ENCODE peak calls at places on chromosome 5, in nine cellular contexts. B is dorsolateral prefrontal cortex, E is HFFc6, J is IMR-90, N is Panc1, G is type B pancreatic cell, M is AG04450, O is A549, C is GM13977. L is an unnamed sample.

GRCh38 chr5:111227805-111228204 is 3.6 kb downstream of the CAMK4 start:
- DNase-seq in C (no peak), J (peak), B (peak), M (no peak), N (no peak), G (no peak), E (no peak), O (no peak), L (peak)

GRCh38 chr5:151925396-151925750 is 722 bp upstream of the GLRA1 start:
- DNase-seq in E (no peak), M (no peak), B (peak), G (no peak), J (no peak), C (no peak), O (no peak), N (no peak), L (no peak)

GRCh38 chr5:6159864-6160199 is 218.5 kb downstream of the MED10 start:
- DNase-seq in B (no peak), N (no peak), E (no peak), M (no peak), G (no peak), O (peak), C (no peak), J (no peak), L (no peak)

GRCh38 chr5:17860660-17861315 is 226.5 kb downstream of the TAF11L14 start:
- DNase-seq in G (no peak), M (no peak), J (peak), C (no peak), O (peak), N (no peak), E (no peak), B (no peak), L (no peak)

GRCh38 chr5:54990751-54991349 is 5.5 kb upstream of the ESM1 start:
- DNase-seq in N (no peak), E (peak), O (no peak), B (no peak), C (no peak), M (peak), J (peak), G (no peak), L (no peak)

GRCh38 chr5:9288234-9288633 is 257.6 kb downstream of the SEMA5A start:
- DNase-seq in M (no peak), G (no peak), J (no peak), N (no peak), B (peak), C (no peak), O (no peak), E (no peak), L (no peak)

GRCh38 chr5:56717253-56717987 is 97.9 kb upstream of the MAP3K1 start:
- DNase-seq in J (no peak), C (no peak), E (no peak), G (no peak), B (no peak), O (no peak), M (no peak), N (no peak), L (no peak)

GRCh38 chr5:94900006-94900505 is 281.6 kb downstream of the SLF1 start:
- DNase-seq in C (no peak), E (no peak), J (no peak), M (no peak), B (no peak), O (no peak), G (no peak), N (no peak), L (no peak)

GRCh38 chr5:6739603-6740002 is 26.4 kb downstream of the TENT4A start:
- DNase-seq in O (no peak), J (no peak), G (peak), B (no peak), C (no peak), E (no peak), M (no peak), N (no peak), L (no peak)

GRCh38 chr5:159038907-159039306 is 60.8 kb downstream of the EBF1 start:
- DNase-seq in G (no peak), M (peak), N (no peak), E (peak), J (peak), B (no peak), C (no peak), O (no peak), L (no peak)

GRCh38 chr5:178116406-178116885 is 3.1 kb downstream of the N4BP3 start:
- DNase-seq in O (no peak), C (peak), G (no peak), N (no peak), B (no peak), E (no peak), J (no peak), M (no peak), L (peak)

GRCh38 chr5:154986151-154986550 is 27.4 kb upstream of the KIF4B start:
- DNase-seq in E (no peak), B (no peak), C (no peak), G (no peak), O (no peak), N (no peak), M (no peak), J (no peak), L (no peak)

GRCh38 chr5:154985126-154985525 is 28.4 kb upstream of the KIF4B start:
- DNase-seq in E (no peak), C (no peak), O (no peak), B (no peak), G (no peak), J (no peak), M (no peak), N (no peak), L (no peak)

GRCh38 chr5:154993461-154993860 is 20.1 kb upstream of the KIF4B start:
- DNase-seq in M (no peak), N (no peak), E (no peak), B (no peak), O (no peak), J (no peak), C (no peak), G (no peak), L (no peak)

GRCh38 chr5:154989641-154990040 is 23.9 kb upstream of the KIF4B start:
- DNase-seq in O (no peak), J (no peak), C (no peak), M (no peak), E (no peak), G (no peak), B (no peak), N (no peak), L (no peak)
- TF ChIP-seq CTCF in O (no peak), J (no peak), C (no peak), M (no peak), E (no peak), G (no peak), B (no peak), N (no peak), L (no peak)

GRCh38 chr5:93058309-93058708 is 522.7 kb downstream of the NR2F1-AS1 start:
- DNase-seq in O (no peak), G (no peak), M (peak), E (peak), C (no peak), B (no peak), N (no peak), J (peak), L (no peak)

GRCh38 chr5:93057311-93057710 is 523.7 kb downstream of the NR2F1-AS1 start:
- DNase-seq in N (no peak), J (no peak), E (no peak), M (no peak), G (no peak), C (no peak), O (no peak), B (no peak), L (no peak)

GRCh38 chr5:93062548-93062947 is 518.5 kb downstream of the NR2F1-AS1 start:
- DNase-seq in B (no peak), C (no peak), E (no peak), G (no peak), M (no peak), N (no peak), J (no peak), O (peak), L (no peak)
- TF ChIP-seq CTCF in B (no peak), C (peak), E (peak), G (peak), M (no peak), N (peak), J (peak), O (no peak), L (no peak)

GRCh38 chr5:11377896-11378295 is 526.4 kb downstream of the CTNND2 start:
- DNase-seq in N (no peak), J (no peak), B (no peak), C (no peak), G (no peak), O (no peak), M (no peak), E (no peak), L (no peak)
- TF ChIP-seq CTCF in N (no peak), J (no peak), B (no peak), C (no peak), G (no peak), O (no peak), M (no peak), E (no peak), L (no peak)

GRCh38 chr5:114308508-114308907 is 53.4 kb upstream of the KCNN2 start:
- DNase-seq in O (no peak), M (no peak), E (no peak), G (no peak), J (no peak), N (no peak), C (no peak), B (no peak), L (no peak)

GRCh38 chr5:114310666-114311065 is 51.2 kb upstream of the KCNN2 start:
- DNase-seq in E (no peak), G (no peak), B (no peak), N (no peak), C (no peak), J (no peak), O (no peak), M (no peak), L (no peak)

GRCh38 chr5:114308017-114308416 is 53.9 kb upstream of the KCNN2 start:
- DNase-seq in M (no peak), C (no peak), N (no peak), B (no peak), G (no peak), J (no peak), O (no peak), E (no peak), L (no peak)

DNA sequence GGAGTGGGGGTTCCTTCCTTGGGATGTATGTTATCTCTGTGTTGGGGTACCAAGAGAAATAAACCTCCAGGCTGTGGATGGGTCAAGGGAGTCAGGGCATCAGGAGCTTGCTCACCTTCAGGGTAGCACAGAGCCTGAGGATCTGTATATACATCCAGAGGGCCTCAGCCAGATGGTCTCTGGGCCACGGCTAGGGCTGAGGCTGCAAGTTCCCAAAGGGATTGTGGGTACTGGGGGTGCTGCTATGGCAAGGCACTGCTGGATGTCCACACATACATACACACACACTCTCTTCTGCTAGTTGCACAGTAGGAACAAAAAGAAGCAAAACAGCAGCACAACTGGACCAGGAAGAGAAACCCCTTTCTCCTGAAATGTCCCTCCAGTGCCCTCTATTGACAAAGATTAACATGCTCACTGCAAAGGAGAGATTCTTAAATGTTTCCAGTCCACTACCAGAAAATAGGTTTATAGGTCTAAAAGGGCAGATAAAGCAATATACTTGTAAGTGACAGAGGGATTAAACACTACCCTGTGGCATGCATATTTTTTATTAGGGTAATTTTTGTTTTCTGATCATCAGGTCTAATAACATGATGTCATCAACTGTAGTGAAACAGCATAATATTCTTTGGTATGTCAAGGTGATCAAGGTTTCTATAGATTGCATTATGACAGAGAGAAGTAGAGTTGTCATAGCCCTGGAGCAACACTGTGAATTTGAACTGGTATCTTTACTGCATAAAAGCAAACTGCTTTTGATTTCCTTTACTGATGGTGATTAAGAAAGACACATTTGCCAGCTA is 56.3 kb upstream of the KCNN2 start:
- DNase-seq in M (peak), J (peak), N (peak), B (no peak), O (peak), C (peak), E (peak), G (no peak), L (no peak)
- TF ChIP-seq CTCF in M (peak), J (peak), N (peak), B (no peak), O (no peak), C (peak), E (peak), G (peak), L (no peak)

GRCh38 chr5:33594006-33594405 is 153.2 kb downstream of the TARS1 start:
- DNase-seq in C (no peak), J (no peak), B (no peak), E (no peak), O (no peak), N (no peak), G (no peak), M (no peak), L (no peak)

GRCh38 chr5:33592245-33592644 is 151.5 kb downstream of the TARS1 start:
- DNase-seq in G (no peak), B (no peak), J (no peak), E (no peak), N (no peak), O (no peak), C (no peak), M (no peak), L (no peak)

GRCh38 chr5:33595303-33595702 is 154.5 kb downstream of the TARS1 start:
- DNase-seq in C (no peak), J (no peak), M (no peak), N (no peak), G (no peak), O (no peak), E (no peak), B (no peak), L (no peak)
- TF ChIP-seq CTCF in C (no peak), J (no peak), M (no peak), N (no peak), G (no peak), O (no peak), E (no peak), B (no peak), L (no peak)

GRCh38 chr5:31317642-31318041 is 124.2 kb downstream of the CDH6 start:
- DNase-seq in J (no peak), N (no peak), M (no peak), E (no peak), G (no peak), B (no peak), C (no peak), O (no peak), L (no peak)
- TF ChIP-seq CTCF in J (no peak), N (no peak), M (no peak), E (no peak), G (no peak), B (no peak), C (no peak), O (no peak), L (no peak)

DNA sequence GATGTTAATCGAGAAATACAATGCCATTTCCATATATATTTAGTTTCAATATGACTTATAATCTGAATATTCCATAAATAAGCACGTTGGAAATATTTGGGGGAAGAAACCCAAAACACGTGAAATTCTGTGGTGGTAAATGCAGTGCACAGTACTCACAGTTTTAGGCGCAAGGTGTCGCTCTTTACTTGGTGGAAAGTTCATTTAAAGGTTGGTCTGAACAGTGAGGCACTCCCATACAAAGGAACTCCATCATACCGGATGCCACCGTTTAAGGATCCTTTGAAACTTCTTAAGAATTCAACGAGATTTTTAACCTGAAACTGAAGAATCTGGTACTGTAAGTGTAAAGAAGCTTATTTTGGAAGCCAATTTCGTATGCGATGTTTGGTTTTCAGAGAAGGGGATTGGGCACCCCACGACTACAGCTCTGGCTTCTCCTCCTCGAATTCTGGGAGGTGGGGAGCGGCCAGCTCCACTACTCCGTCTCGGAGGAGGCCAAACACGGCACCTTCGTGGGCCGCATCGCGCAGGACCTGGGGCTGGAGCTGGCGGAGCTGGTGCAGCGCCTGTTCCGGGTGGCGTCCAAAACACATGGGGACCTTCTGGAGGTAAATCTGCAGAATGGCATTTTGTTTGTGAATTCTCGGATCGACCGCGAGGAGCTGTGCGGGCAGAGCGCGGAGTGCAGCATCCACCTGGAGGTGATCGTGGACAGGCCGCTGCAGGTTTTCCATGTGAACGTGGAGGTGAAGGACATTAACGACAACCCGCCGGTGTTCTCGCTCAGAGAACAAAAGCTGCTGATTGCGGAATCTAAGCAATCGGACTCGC is at the start of gene PCDHA11:
- DNase-seq in J (no peak), C (no peak), G (no peak), O (peak), B (no peak), M (no peak), E (no peak), N (no peak), L (no peak)
- TF ChIP-seq CTCF in J (no peak), C (peak), G (peak), O (peak), B (peak), M (no peak), E (no peak), N (peak), L (no peak)

DNA sequence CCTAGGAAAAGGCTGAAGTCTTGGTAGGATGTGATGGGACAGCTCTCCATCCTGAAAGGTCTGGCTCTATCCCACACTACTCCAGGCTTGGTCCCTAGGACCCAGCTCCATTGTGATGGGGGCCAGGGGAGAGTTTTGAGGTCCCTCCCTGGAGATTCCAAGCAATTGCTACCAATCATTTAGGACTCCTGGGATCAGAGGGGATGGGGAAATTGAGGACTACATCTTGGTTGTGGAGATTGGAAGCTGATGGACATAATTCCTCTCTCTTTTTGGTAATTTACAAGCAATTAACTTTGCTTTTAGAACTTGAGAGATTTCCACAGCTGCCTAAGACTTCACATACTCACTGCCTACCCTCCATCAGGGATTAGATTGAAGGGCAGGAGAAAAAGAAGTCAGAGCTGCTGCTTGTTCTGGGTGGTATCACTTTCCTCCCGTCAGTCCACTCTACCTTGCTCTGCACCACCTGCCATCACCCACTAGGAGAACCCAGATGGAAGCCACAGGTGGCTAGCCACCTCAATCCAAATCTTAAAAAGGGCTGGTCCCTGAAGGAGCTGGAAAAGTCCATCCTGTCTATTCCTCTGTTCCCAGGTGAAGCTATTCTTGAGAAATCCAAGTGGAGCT is 10.6 kb downstream of the IRF1 start:
- DNase-seq in B (no peak), O (no peak), C (no peak), M (no peak), G (no peak), J (no peak), N (no peak), E (no peak), L (peak)
- TF ChIP-seq CTCF in B (no peak), O (no peak), C (no peak), M (no peak), G (peak), J (no peak), N (no peak), E (no peak), L (no peak)

DNA sequence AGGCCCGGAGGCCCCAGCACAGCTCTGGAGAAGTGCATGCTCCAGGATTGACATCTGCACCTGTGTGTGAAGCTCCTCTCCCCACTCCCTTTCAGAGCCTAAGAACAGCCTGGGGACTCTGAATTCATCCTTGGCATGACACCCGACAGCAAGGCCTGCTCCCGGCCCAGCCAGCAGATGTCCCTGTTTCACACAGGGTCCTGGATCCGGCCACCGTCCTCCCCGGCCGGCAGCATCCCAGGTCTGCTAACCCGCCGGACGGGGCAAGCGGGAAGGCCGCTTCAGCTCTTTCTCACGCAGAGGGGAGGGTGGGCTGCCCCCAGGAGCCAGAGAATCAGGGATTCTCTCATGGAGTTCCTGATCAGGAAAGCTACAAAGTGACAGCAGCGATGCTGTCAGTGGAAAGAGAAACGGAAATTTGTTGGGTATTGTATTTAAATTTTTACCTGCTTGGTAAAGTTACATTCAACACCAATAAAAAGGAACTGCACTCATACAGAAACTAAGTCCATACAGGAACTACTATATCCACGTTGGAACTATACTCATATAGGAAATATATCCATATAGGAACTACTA is 325.3 kb upstream of the IRX4 start:
- DNase-seq in E (no peak), C (no peak), G (peak), J (no peak), O (peak), N (no peak), B (no peak), M (no peak), L (peak)
- TF ChIP-seq CTCF in E (no peak), C (no peak), G (peak), J (no peak), O (peak), N (peak), B (no peak), M (no peak), L (no peak)

L was measured in activated CD8-positive, alpha-beta T cell treated with anti-CD3 and anti-CD28 coated beads for 36 hours.